ENCODE peak calls at places on chromosomes 12 and 14, in seven cellular contexts. X is GM12891, W is K562, B is H1, E is SK-N-SH, T is GM12878, H is HepG2. O is an unnamed sample.

GRCh38 chr12:101789171-101789570 is 41.6 kb downstream of the GNPTAB start:
- DNase-seq in T (no peak), H (no peak), W (no peak), B (no peak), E (no peak), X (no peak), O (no peak)

GRCh38 chr12:115570271-115570777 is 707.2 kb downstream of the MED13L start:
- DNase-seq in X (no peak), W (no peak), T (no peak), E (peak; percentile 72), H (no peak), B (no peak), O (no peak)

GRCh38 chr14:51442513-51443175 is 202.6 kb downstream of the TMX1 start:
- DNase-seq in H (no peak), E (no peak), T (no peak), B (no peak), X (no peak), W (no peak), O (no peak)

GRCh38 chr14:74852922-74853530 is 22.9 kb downstream of the PROX2 start:
- DNase-seq in X (no peak), E (no peak), W (no peak), T (no peak), H (no peak), B (no peak), O (no peak)

GRCh38 chr12:121241203-121241970 is 31.5 kb downstream of the P2RX4 start:
- DNase-seq in X (no peak), B (no peak), W (no peak), T (no peak), H (no peak), E (no peak), O (no peak)

GRCh38 chr12:2925322-2925995 is 33.7 kb upstream of the TEAD4 start:
- DNase-seq in X (no peak), H (no peak), E (no peak), B (no peak), W (no peak), T (no peak), O (no peak)

GRCh38 chr14:50763386-50764007 is 67.5 kb downstream of the NIN start:
- DNase-seq in E (no peak), B (no peak), H (no peak), T (no peak), W (no peak), X (no peak), O (no peak)

GRCh38 chr12:100555722-100556121 is 17.8 kb upstream of the GAS2L3 start:
- DNase-seq in X (no peak), T (no peak), E (no peak), W (no peak), B (no peak), H (peak; percentile 72), O (no peak)

GRCh38 chr12:76144253-76144564 is 59.7 kb upstream of the NAP1L1 start:
- DNase-seq in H (no peak), E (peak; percentile 24), T (no peak), X (no peak), B (no peak), W (peak; percentile 57), O (no peak)

GRCh38 chr14:52033131-52033642 is 35.7 kb downstream of the NID2 start:
- DNase-seq in E (no peak), H (no peak), T (no peak), W (no peak), B (no peak), X (no peak), O (no peak)

GRCh38 chr12:14417717-14418116 is 52.2 kb downstream of the ATF7IP start:
- DNase-seq in B (peak; percentile 64), H (peak; percentile 33), W (peak; percentile 24), X (peak; percentile 5), T (no peak), E (peak; percentile 46), O (no peak)

GRCh38 chr12:68378859-68379628 is 46.9 kb upstream of the MDM1 start:
- DNase-seq in T (no peak), X (no peak), E (no peak), B (no peak), H (no peak), W (peak; percentile 69), O (no peak)

GRCh38 chr12:31105668-31106067 is 32.0 kb downstream of the DDX11 start:
- DNase-seq in T (no peak), H (no peak), B (no peak), E (no peak), X (no peak), W (no peak), O (no peak)
- TF ChIP-seq POLR2AphosphoS5 in T (no peak), H (no peak), B (no peak), E (no peak), X (no peak), W (no peak), O (no peak)

GRCh38 chr12:42402821-42403411 is 76.9 kb downstream of the PPHLN1 start:
- DNase-seq in H (no peak), W (no peak), X (no peak), T (no peak), E (peak; percentile 12), B (no peak), O (no peak)
- TF ChIP-seq TAF1 in H (no peak), W (no peak), X (no peak), T (no peak), E (no peak), B (no peak), O (no peak)

DNA sequence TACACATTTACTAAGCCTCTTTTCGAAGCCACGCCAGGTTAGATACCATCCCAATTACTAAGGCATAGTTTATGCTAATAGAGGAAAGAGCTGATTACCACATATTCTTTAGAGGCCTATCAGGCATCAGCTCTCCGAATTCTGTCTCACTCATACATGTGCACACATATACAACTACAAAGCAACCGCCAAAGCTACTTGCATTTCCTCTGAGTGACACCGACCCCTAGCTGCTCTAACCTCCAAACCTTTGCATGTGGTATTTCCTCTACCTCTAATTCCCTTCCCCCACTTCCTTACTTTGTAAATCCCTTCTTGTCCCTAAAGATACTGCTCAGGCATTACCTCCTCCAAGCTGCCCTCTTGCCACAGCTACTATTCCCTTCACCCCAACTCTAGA is 107.2 kb downstream of the DUSP6 start:
- DNase-seq in H (no peak), W (no peak), X (no peak), B (no peak), E (no peak), T (no peak), O (no peak)
- TF ChIP-seq POLR2AphosphoS5 in H (no peak), W (no peak), X (no peak), B (peak; percentile 67), E (no peak), T (no peak), O (no peak)

DNA sequence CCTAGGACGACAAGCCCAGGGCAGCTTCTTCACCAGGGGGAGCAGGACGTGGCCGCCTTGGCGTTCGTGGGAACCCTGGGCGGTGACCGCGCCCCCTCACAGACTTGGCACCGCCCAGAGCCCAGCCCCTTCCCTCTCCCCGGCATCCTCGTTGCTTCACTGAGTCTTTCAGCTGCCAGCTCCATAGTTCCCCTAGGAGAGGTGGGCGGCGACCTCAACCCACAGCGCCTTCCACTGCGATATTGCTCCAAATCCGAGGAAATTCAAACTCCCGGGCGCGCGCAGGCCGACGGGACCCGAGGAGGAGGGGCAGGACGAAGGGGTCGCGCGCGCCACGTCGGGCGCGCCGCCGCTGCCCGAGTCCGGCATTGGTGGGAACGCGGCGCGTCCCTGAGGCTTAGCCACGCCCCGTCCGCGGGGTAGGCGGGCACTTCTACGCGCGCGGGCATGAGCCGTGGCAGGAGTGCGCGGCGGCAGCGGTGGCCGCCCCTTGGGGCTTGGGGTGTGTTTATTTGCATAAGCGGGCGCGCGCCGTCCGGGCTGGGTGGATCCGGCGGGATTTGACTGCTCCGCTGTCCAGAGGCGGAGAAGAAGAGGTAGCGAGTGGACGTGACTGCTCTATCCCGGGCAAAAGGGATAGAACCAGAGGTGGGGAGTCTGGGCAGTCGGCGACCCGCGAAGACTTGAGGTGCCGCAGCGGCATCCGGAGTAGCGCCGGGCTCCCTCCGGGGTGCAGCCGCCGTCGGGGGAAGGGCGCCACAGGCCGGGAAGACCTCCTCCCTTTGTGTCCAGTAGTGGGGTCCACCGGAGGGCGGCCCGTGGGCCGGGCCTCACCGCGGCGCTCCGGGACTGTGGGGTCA is at the start of the genes APAF1 and IKBIP:
- DNase-seq in X (peak; percentile 85), W (peak; percentile 98), B (peak; percentile 79), E (peak; percentile 96), H (peak; percentile 89), T (peak; percentile 76), O (peak; percentile 88)
- TF ChIP-seq TAF1 in X (peak; percentile 52), W (peak; percentile 74), B (peak; percentile 65), E (peak; percentile 81), H (peak; percentile 64), T (peak; percentile 75), O (no peak)

GRCh38 chr12:11882301-11883019 is 188.3 kb upstream of the BCL2L14 start:
- DNase-seq in H (no peak), B (no peak), E (no peak), X (no peak), T (peak; percentile 39), W (no peak), O (no peak)

GRCh38 chr12:11884661-11885060 is 186.1 kb upstream of the BCL2L14 start:
- DNase-seq in E (no peak), W (no peak), B (no peak), H (peak; percentile 33), X (no peak), T (no peak), O (no peak)

GRCh38 chr12:11886339-11886738 is 184.4 kb upstream of the BCL2L14 start:
- DNase-seq in W (no peak), B (no peak), T (no peak), X (no peak), E (no peak), H (no peak), O (no peak)

GRCh38 chr12:11888029-11888428 is 182.7 kb upstream of the BCL2L14 start:
- DNase-seq in B (no peak), X (no peak), E (no peak), W (no peak), T (no peak), H (no peak), O (no peak)

DNA sequence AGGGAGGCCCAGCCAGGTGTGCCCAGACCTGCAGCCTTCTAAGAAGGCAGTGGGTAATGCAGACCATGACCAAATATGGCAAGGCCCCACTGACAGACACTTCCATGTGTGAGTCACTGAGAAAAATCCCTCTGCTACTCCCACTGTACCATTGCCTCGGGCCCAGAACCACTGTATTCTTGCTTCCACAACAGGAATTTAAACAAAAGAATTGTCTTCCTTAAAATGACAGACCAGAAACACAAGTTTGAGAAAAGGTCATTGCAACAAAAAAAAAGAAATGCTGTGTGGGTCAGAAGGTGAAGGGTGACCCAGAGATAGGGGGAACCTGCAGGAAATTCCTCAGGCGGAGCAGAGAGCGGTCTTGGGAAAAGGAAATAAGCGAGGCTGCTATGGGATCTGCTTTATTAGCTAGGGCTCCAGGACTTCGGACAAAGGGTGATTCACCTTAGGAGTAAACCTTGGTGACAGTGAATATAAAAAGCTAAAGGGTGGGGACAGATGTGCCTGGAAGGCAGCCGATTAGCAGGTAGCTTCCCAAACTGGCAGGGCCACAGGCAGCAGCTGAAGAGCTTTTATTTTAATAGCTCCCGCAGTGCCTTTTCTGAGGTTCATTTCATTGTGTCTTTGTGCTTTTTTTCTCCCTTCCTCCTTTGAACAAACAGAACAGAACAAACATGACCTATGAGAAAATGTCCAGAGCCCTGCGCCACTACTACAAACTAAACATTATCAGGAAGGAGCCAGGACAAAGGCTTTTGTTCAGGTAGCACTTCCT is 185.3 kb upstream of the BCL2L14 start:
- DNase-seq in X (no peak), T (no peak), B (no peak), E (no peak), W (no peak), H (peak; percentile 94), O (no peak)
- TF ChIP-seq POLR2AphosphoS5 in X (no peak), T (no peak), B (no peak), E (no peak), W (no peak), H (no peak), O (no peak)

GRCh38 chr14:81429028-81429427 is 28.9 kb upstream of the STON2 start:
- DNase-seq in T (no peak), B (no peak), W (no peak), H (no peak), E (no peak), X (no peak), O (no peak)
- TF ChIP-seq TAF1 in T (no peak), B (no peak), W (no peak), H (no peak), E (no peak), X (no peak), O (no peak)